ENCODE peak calls at places on chromosomes 16 and 17, in seven cellular contexts. F is HFF-Myc, B is NCI-H460, O is glutamatergic neuron, K is midbrain, S is EL, U is A549. D is an unnamed sample.

GRCh38 chr17:22221344-22221743 is 529.0 kb downstream of the KCNJ18 start:
- DNase-seq in F (no peak), B (no peak), O (no peak), K (no peak), S (no peak), U (no peak), D (no peak)

GRCh38 chr17:43467981-43468541 is 15.7 kb upstream of the DHX8 start:
- DNase-seq in F (peak), B (no peak), O (peak), K (no peak), S (peak), U (no peak), D (no peak)

GRCh38 chr16:23952128-23953041 is 116.6 kb downstream of the PRKCB start:
- DNase-seq in F (no peak), B (no peak), O (no peak), K (peak), S (peak), U (no peak), D (no peak)

GRCh38 chr17:1431631-1432104 is 24.4 kb downstream of the CRK start:
- DNase-seq in F (no peak), B (no peak), O (no peak), K (no peak), S (no peak), U (no peak), D (no peak)

GRCh38 chr17:41687828-41688640 is 651 bp upstream of the EIF1 start:
- DNase-seq in F (no peak), B (peak), O (no peak), K (peak), S (peak), U (no peak), D (peak)

GRCh38 chr16:10907757-10908045 is 30.7 kb downstream of the CIITA start:
- DNase-seq in F (no peak), B (no peak), O (no peak), K (no peak), S (no peak), U (no peak), D (no peak)

GRCh38 chr16:23071202-23072083 is 77.8 kb downstream of the USP31 start:
- DNase-seq in F (no peak), B (no peak), O (no peak), K (no peak), S (no peak), U (no peak), D (peak)

GRCh38 chr16:87040169-87041117 is 276.7 kb downstream of the C16orf95 start:
- DNase-seq in F (no peak), B (no peak), O (no peak), K (no peak), S (no peak), U (no peak), D (no peak)

GRCh38 chr17:62804822-62805221 is 3.3 kb downstream of the MARCHF10 start:
- DNase-seq in F (no peak), B (peak), O (no peak), K (no peak), S (no peak), U (peak), D (peak)

GRCh38 chr17:41504126-41504977 is 1.1 kb downstream of the KRT13 start:
- DNase-seq in F (no peak), B (no peak), O (no peak), K (no peak), S (no peak), U (no peak), D (no peak)

GRCh38 chr16:677306-678190 is 2.1 kb downstream of the RHBDL1 start:
- DNase-seq in F (no peak), B (no peak), O (no peak), K (no peak), S (no peak), U (no peak), D (no peak)

GRCh38 chr17:78780852-78781338 is 1.2 kb downstream of the CYTH1 start:
- DNase-seq in F (no peak), B (no peak), O (no peak), K (no peak), S (no peak), U (no peak), D (no peak)

GRCh38 chr16:20181386-20181785 is 107.7 kb upstream of the GPR139 start:
- DNase-seq in F (no peak), B (no peak), O (no peak), K (no peak), S (no peak), U (no peak), D (no peak)

GRCh38 chr16:22635345-22635744 is 124.7 kb downstream of the NPIPB5 start:
- DNase-seq in F (no peak), B (no peak), O (no peak), K (no peak), S (no peak), U (no peak), D (no peak)

GRCh38 chr17:32491371-32492280 is 4.8 kb downstream of the CDK5R1 start:
- DNase-seq in F (no peak), B (no peak), O (no peak), K (no peak), S (no peak), U (no peak), D (no peak)

GRCh38 chr17:82097187-82097918 is 683 bp downstream of the FASN start:
- DNase-seq in F (no peak), B (peak), O (peak), K (peak), S (peak), U (peak), D (peak)

GRCh38 chr17:29209073-29209472 is 28.9 kb upstream of the MYO18A start:
- DNase-seq in F (no peak), B (no peak), O (no peak), K (no peak), S (no peak), U (no peak), D (no peak)

GRCh38 chr16:1929105-1929504 is 10.9 kb upstream of the HS3ST6 start:
- DNase-seq in F (no peak), B (no peak), O (no peak), K (peak), S (peak), U (peak), D (peak)

GRCh38 chr17:72297326-72298115 is 176.7 kb downstream of the SOX9 start:
- DNase-seq in F (no peak), B (peak), O (no peak), K (no peak), S (peak), U (peak), D (no peak)

GRCh38 chr17:50689251-50689650 is 18.5 kb downstream of the ANKRD40 start:
- DNase-seq in F (no peak), B (no peak), O (peak), K (no peak), S (peak), U (no peak), D (no peak)

GRCh38 chr17:82914375-82914774 is 74.6 kb upstream of the ZNF750 start:
- DNase-seq in F (no peak), B (no peak), O (no peak), K (no peak), S (no peak), U (peak), D (no peak)

GRCh38 chr17:55883112-55883511 is 132.3 kb downstream of the PCTP start:
- DNase-seq in F (no peak), B (no peak), O (no peak), K (no peak), S (peak), U (peak), D (no peak)